ENCODE peak calls at places on chromosome 9, in five cellular contexts. One of them, this sample, is unnamed. For H3K9me2, the result is how much of the 10 kb centered on the place peaks cover.

GRCh38 chr9:132350861-132351315 is 3.9 kb downstream of the SETX start:
- DNase-seq in HCT116: no peak
- DNase-seq in GM23338: no peak
- DNase-seq in PC-9: no peak
- DNase-seq in PC-3: no peak
- DNase-seq in this sample: peak

GRCh38 chr9:95048225-95049087 is 269.1 kb downstream of the FANCC start:
- DNase-seq in PC-3: peak
- DNase-seq in GM23338: peak
- DNase-seq in HCT116: no peak
- DNase-seq in PC-9: peak
- DNase-seq in this sample: no peak

GRCh38 chr9:124133752-124134151 is 122.2 kb downstream of the LHX2 start:
- DNase-seq in HCT116: no peak
- DNase-seq in PC-3: peak
- DNase-seq in GM23338: peak
- DNase-seq in PC-9: peak
- DNase-seq in this sample: peak

GRCh38 chr9:133474853-133475252 is 4.0 kb downstream of the SLC2A6 start:
- DNase-seq in HCT116: no peak
- DNase-seq in GM23338: no peak
- DNase-seq in PC-3: no peak
- DNase-seq in PC-9: no peak
- DNase-seq in this sample: no peak

GRCh38 chr9:126705767-126706697 is 92.3 kb downstream of the LMX1B start:
- DNase-seq in PC-3: peak
- DNase-seq in PC-9: peak
- DNase-seq in HCT116: peak
- DNase-seq in GM23338: peak
- DNase-seq in this sample: peak

GRCh38 chr9:74887041-74887980 is at the start of gene TRPM6:
- DNase-seq in GM23338: peak
- DNase-seq in PC-9: peak
- DNase-seq in PC-3: peak
- DNase-seq in HCT116: peak
- DNase-seq in this sample: no peak

GRCh38 chr9:70816316-70816715 is 305.1 kb downstream of the TRPM3 start:
- DNase-seq in GM23338: no peak
- DNase-seq in HCT116: no peak
- DNase-seq in PC-3: no peak
- DNase-seq in PC-9: no peak
- DNase-seq in this sample: no peak

GRCh38 chr9:135501261-135502167 is 1.0 kb downstream of the MRPS2 start:
- DNase-seq in HCT116: no peak
- DNase-seq in PC-3: no peak
- DNase-seq in PC-9: no peak
- DNase-seq in GM23338: no peak
- DNase-seq in this sample: no peak

GRCh38 chr9:136607334-136607919 is 55.3 kb upstream of the EGFL7 start:
- DNase-seq in GM23338: no peak
- DNase-seq in HCT116: no peak
- DNase-seq in PC-3: no peak
- DNase-seq in PC-9: no peak
- DNase-seq in this sample: no peak

GRCh38 chr9:132857031-132857430 is 21.1 kb downstream of the AK8 start:
- DNase-seq in PC-9: no peak
- DNase-seq in HCT116: no peak
- DNase-seq in PC-3: no peak
- DNase-seq in GM23338: no peak
- DNase-seq in this sample: no peak

GRCh38 chr9:122197882-122198281 is 30.9 kb downstream of the LHX6 start:
- DNase-seq in PC-3: no peak
- DNase-seq in PC-9: no peak
- DNase-seq in GM23338: no peak
- DNase-seq in HCT116: no peak
- DNase-seq in this sample: no peak

GRCh38 chr9:126307306-126308061 is 19.1 kb upstream of the MVB12B start:
- DNase-seq in PC-9: no peak
- DNase-seq in HCT116: no peak
- DNase-seq in PC-3: no peak
- DNase-seq in GM23338: no peak
- DNase-seq in this sample: no peak

GRCh38 chr9:77857513-77858298 is 173.9 kb downstream of the GNAQ start:
- DNase-seq in PC-3: no peak
- DNase-seq in PC-9: no peak
- DNase-seq in HCT116: no peak
- DNase-seq in GM23338: peak
- DNase-seq in this sample: no peak

GRCh38 chr9:33787839-33788238 is 7.5 kb upstream of the PRSS3 start:
- DNase-seq in PC-9: no peak
- DNase-seq in HCT116: no peak
- DNase-seq in PC-3: no peak
- DNase-seq in GM23338: no peak
- DNase-seq in this sample: no peak
- TF ChIP-seq CTCF in PC-9: no peak
- TF ChIP-seq CTCF in HCT116: peak
- TF ChIP-seq CTCF in PC-3: peak
- TF ChIP-seq CTCF in GM23338: no peak
- TF ChIP-seq CTCF in this sample: peak

GRCh38 chr9:108291586-108291932 is 564.2 kb downstream of the ACTL7B start:
- DNase-seq in PC-9: no peak
- DNase-seq in PC-3: no peak
- DNase-seq in HCT116: no peak
- DNase-seq in GM23338: no peak
- DNase-seq in this sample: no peak

GRCh38 chr9:108290839-108291585 is 564.8 kb downstream of the ACTL7B start:
- DNase-seq in HCT116: no peak
- DNase-seq in PC-9: no peak
- DNase-seq in GM23338: no peak
- DNase-seq in PC-3: no peak
- DNase-seq in this sample: no peak

GRCh38 chr9:108282872-108283271 is 572.9 kb downstream of the ACTL7B start:
- DNase-seq in GM23338: peak
- DNase-seq in PC-3: peak
- DNase-seq in HCT116: no peak
- DNase-seq in PC-9: no peak
- DNase-seq in this sample: no peak

DNA sequence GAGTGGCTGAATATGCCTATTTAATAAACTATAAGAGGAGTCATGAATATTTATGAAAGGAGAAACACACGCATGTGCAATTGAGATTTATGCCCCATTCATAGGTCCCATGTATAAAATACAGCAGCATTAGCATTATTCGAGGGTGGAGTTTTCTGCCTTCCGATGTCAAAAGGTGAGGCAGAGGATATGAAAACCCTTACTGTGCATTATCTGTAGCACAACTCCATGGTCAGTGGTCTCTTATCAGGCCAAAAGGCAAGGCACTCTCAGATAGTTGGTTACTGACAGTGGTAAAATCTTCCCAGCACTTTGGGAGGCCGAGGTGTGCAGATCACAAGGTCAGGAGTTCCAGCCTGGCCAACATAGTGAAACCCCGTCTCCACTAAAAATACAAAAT is 569.0 kb downstream of the ACTL7B start:
- DNase-seq in PC-3: no peak
- DNase-seq in GM23338: no peak
- DNase-seq in HCT116: no peak
- DNase-seq in PC-9: no peak
- DNase-seq in this sample: no peak
- H3K9me2 ChIP-seq in PC-3: under half
- H3K9me2 ChIP-seq in GM23338: under half
- H3K9me2 ChIP-seq in HCT116: under half
- H3K9me2 ChIP-seq in PC-9: under half
- H3K9me2 ChIP-seq in this sample: under half

GRCh38 chr9:109709881-109710280 is 70.1 kb upstream of the PALM2AKAP2 start:
- DNase-seq in HCT116: no peak
- DNase-seq in GM23338: no peak
- DNase-seq in PC-3: no peak
- DNase-seq in PC-9: no peak
- DNase-seq in this sample: no peak

GRCh38 chr9:109707355-109707754 is 72.6 kb upstream of the PALM2AKAP2 start:
- DNase-seq in GM23338: no peak
- DNase-seq in PC-3: peak
- DNase-seq in PC-9: no peak
- DNase-seq in HCT116: no peak
- DNase-seq in this sample: no peak

GRCh38 chr9:109708507-109708945 is 71.5 kb upstream of the PALM2AKAP2 start:
- DNase-seq in GM23338: no peak
- DNase-seq in PC-3: no peak
- DNase-seq in HCT116: no peak
- DNase-seq in PC-9: no peak
- DNase-seq in this sample: no peak

GRCh38 chr9:109704546-109704945 is 75.5 kb upstream of the PALM2AKAP2 start:
- DNase-seq in PC-3: no peak
- DNase-seq in HCT116: no peak
- DNase-seq in PC-9: no peak
- DNase-seq in GM23338: no peak
- DNase-seq in this sample: no peak

GRCh38 chr9:109705515-109705914 is 74.5 kb upstream of the PALM2AKAP2 start:
- DNase-seq in GM23338: peak
- DNase-seq in HCT116: peak
- DNase-seq in PC-3: peak
- DNase-seq in PC-9: no peak
- DNase-seq in this sample: peak
- TF ChIP-seq CTCF in GM23338: no peak
- TF ChIP-seq CTCF in HCT116: no peak
- TF ChIP-seq CTCF in PC-3: peak
- TF ChIP-seq CTCF in PC-9: no peak
- TF ChIP-seq CTCF in this sample: peak

DNA sequence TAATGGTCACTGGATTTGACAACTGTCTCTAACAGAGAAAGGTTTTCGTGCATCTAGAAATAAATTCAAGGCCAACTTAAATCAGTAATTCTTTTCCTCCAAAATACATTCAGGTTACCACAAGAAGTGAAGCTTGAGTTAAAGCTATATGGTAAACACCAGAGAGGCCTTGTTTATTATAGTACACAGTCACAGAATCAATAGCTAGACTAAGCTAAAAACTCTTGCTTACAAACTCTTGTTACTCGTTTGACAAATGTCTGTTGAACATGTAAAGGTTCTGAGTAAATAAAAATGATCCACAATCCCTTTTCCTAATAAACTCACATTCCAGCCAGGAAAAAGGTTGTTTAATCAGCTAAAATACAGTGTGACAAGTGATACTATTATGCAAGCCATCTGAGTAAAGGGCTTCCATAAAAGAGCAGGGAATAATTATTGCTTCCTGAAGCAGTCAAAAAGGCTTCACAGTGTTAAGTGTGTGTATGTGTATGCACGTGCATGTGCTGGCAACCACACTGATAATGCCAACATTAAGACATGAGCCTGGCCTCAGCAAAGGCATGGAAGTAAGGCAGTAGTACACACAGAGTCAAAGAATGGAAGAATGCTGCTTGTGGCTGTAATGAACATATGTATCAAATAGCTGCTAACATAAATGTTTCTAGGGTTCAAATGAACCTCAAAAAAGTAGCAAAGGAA is 12.8 kb downstream of the PTAR1 start:
- DNase-seq in PC-9: no peak
- DNase-seq in PC-3: no peak
- DNase-seq in GM23338: no peak
- DNase-seq in HCT116: no peak
- DNase-seq in this sample: no peak
- H3K9me2 ChIP-seq in PC-9: under half
- H3K9me2 ChIP-seq in PC-3: under half
- H3K9me2 ChIP-seq in GM23338: under half
- H3K9me2 ChIP-seq in HCT116: under half
- H3K9me2 ChIP-seq in this sample: under half

This sample was measured in OCI-LY7.